ENCODE peak calls at places on chromosomes 13 and 19, in eight cellular contexts. S is right lobe of liver, H is GM23338, V is endodermal cell, J is IMR-90, O is tibial nerve, F is epithelial cell of proximal tubule, D is lung. I is an unnamed sample.

GRCh38 chr13:98598043-98598442 is 21.1 kb upstream of the STK24 start:
- DNase-seq in F (no peak), S (no peak), O (no peak), V (peak; percentile 65), J (no peak), H (peak; percentile 73), D (no peak), I (peak; percentile 44)

GRCh38 chr19:33110201-33110910 is 21.6 kb upstream of the WDR88 start:
- DNase-seq in S (no peak), D (no peak), H (no peak), J (peak; percentile 87), F (peak; percentile 43), O (no peak), V (no peak), I (peak; percentile 86)

GRCh38 chr19:45467115-45467455 is 711 bp upstream of the FOSB start:
- DNase-seq in D (no peak), O (no peak), J (no peak), S (no peak), V (no peak), F (no peak), H (peak; percentile 47), I (no peak)

GRCh38 chr13:108069521-108070210 is 145.7 kb downstream of the LIG4 start:
- DNase-seq in V (no peak), J (no peak), S (no peak), F (no peak), H (no peak), D (no peak), O (no peak), I (no peak)

GRCh38 chr19:40799558-40800338 is 757 bp downstream of the EGLN2 start:
- DNase-seq in J (no peak), H (peak; percentile 69), S (peak; percentile 70), F (no peak), O (no peak), V (no peak), D (peak; percentile 63), I (peak; percentile 42)

GRCh38 chr13:50923272-50923671 is 13.7 kb downstream of the RNASEH2B start:
- DNase-seq in S (no peak), J (no peak), H (no peak), F (no peak), D (no peak), O (no peak), V (no peak), I (no peak)

GRCh38 chr13:102729560-102730275 is 34.9 kb upstream of the METTL21C start:
- DNase-seq in V (no peak), F (no peak), J (peak; percentile 78), H (peak; percentile 17), S (no peak), O (no peak), D (no peak), I (peak; percentile 87)

GRCh38 chr19:15210323-15210774 is 9.6 kb upstream of the NOTCH3 start:
- DNase-seq in S (no peak), J (peak; percentile 59), F (no peak), V (no peak), H (no peak), O (peak; percentile 44), D (peak; percentile 49), I (no peak)

GRCh38 chr19:4088975-4089374 is 22.3 kb upstream of the ZBTB7A start:
- DNase-seq in D (no peak), V (no peak), F (no peak), S (no peak), H (no peak), O (no peak), J (no peak), I (no peak)

GRCh38 chr19:48424694-48425219 is 21.0 kb upstream of the GRWD1 start:
- DNase-seq in O (no peak), D (no peak), F (no peak), V (peak; percentile 80), H (peak; percentile 45), S (no peak), J (peak; percentile 72), I (peak; percentile 62)

GRCh38 chr19:49564616-49565045 is 15.7 kb downstream of the NOSIP start:
- DNase-seq in H (no peak), V (no peak), J (no peak), O (no peak), S (no peak), D (no peak), F (no peak), I (no peak)

GRCh38 chr19:48600679-48601382 is 5.7 kb upstream of the SPACA4 start:
- DNase-seq in V (no peak), S (no peak), J (no peak), F (no peak), O (no peak), H (no peak), D (no peak), I (no peak)

GRCh38 chr19:13163609-13164364 is 13.6 kb downstream of the IER2 start:
- DNase-seq in S (peak; percentile 71), V (peak; percentile 94), J (peak; percentile 83), D (peak; percentile 73), O (peak; percentile 62), H (peak; percentile 90), F (no peak), I (peak; percentile 68)

GRCh38 chr19:44748426-44749254 is at the start of gene BCL3:
- DNase-seq in H (peak; percentile 25), V (peak; percentile 66), J (no peak), D (peak; percentile 77), O (no peak), F (no peak), S (peak; percentile 88), I (no peak)

GRCh38 chr13:23183292-23183691 is 2.5 kb downstream of the SGCG start:
- DNase-seq in O (no peak), V (no peak), J (no peak), F (no peak), H (no peak), D (no peak), S (no peak), I (no peak)

GRCh38 chr13:100523437-100523836 is 65.2 kb downstream of the GGACT start:
- DNase-seq in S (peak; percentile 87), J (no peak), F (no peak), O (no peak), H (no peak), V (peak; percentile 28), D (no peak), I (no peak)

GRCh38 chr13:50198508-50198907 is 183.3 kb downstream of the KCNRG start:
- DNase-seq in S (no peak), J (peak; percentile 20), V (no peak), H (no peak), O (peak; percentile 19), F (no peak), D (no peak), I (peak; percentile 76)

GRCh38 chr19:49807174-49807830 is 5.8 kb downstream of the FUZ start:
- DNase-seq in V (no peak), H (no peak), F (no peak), J (no peak), S (no peak), D (no peak), O (no peak), I (no peak)

GRCh38 chr13:26946675-26947342 is 186.2 kb upstream of the GPR12 start:
- DNase-seq in H (peak; percentile 74), V (no peak), F (peak; percentile 27), S (no peak), D (no peak), O (no peak), J (peak; percentile 73), I (peak; percentile 84)

DNA sequence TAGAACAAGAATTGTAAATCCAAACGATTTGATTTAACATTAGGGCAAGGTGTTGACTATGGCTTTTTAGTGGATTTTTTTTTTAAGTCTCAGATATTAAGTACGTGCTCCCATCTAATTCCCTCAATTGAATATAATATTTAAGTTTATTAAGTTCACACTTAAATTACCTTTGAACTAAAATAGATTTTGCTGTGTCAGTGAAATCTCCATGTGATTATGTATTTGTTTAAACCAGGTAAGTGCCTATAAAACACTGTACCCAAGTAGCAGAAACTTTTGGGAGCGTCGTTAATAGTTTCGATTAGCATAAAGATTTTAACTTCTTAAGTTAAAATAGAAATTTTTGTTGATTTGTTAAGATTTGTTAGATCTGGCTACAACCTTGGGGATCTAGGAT is 1.6 kb downstream of the CLN5 start:
- DNase-seq in S (no peak), H (no peak), D (no peak), O (no peak), F (no peak), V (no peak), J (no peak), I (no peak)
- H3K4me3 ChIP-seq in S (no peak overlapping the region), H (peak overlapping the region; percentile 77), D (no peak overlapping the region), O (no peak overlapping the region), F (peak overlapping the region; percentile 95), V (peak overlapping the region; percentile 95), J (no peak overlapping the region), I (peak overlapping the region; percentile 6)

GRCh38 chr19:16384688-16385087 is 60.1 kb downstream of the KLF2 start:
- DNase-seq in S (no peak), J (no peak), H (no peak), O (no peak), D (no peak), V (no peak), F (no peak), I (no peak)

GRCh38 chr19:16381756-16382401 is 57.3 kb downstream of the KLF2 start:
- DNase-seq in F (no peak), H (no peak), S (peak; percentile 67), V (no peak), J (no peak), O (peak; percentile 89), D (no peak), I (no peak)

GRCh38 chr19:16385296-16385695 is 60.7 kb downstream of the KLF2 start:
- DNase-seq in O (no peak), D (no peak), V (no peak), H (no peak), S (no peak), J (no peak), F (no peak), I (no peak)

GRCh38 chr19:16382775-16383543 is 58.3 kb downstream of the KLF2 start:
- DNase-seq in D (peak; percentile 82), F (no peak), J (peak; percentile 85), S (peak; percentile 87), H (peak; percentile 91), V (peak; percentile 95), O (peak; percentile 92), I (peak; percentile 91)

GRCh38 chr19:16383584-16384161 is 59.0 kb downstream of the KLF2 start:
- DNase-seq in S (no peak), H (no peak), F (no peak), O (no peak), V (no peak), D (no peak), J (no peak), I (no peak)
- TF ChIP-seq CTCF in S (no peak), H (no peak), F (no peak), O (no peak), V (peak; percentile 17), D (no peak), J (no peak), I (no peak)

DNA sequence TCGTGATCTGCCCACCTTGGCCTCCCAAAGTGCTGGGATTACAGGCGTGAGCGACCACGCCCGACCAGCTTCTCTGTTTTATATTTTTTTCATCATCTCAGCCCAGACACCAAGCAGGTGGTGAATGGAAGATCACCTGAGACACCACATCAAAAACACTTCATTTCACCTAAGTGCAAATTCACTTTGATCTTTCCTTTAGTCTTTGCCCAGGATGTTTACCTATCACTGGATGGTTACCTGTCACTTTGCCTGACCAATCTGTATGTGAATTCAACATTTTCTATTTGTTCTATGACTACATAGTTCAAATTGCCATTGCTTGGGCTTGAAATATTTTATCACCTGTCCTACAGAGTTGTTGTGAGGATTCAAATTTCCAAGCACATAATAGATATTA is 65.7 kb downstream of the PAN3 start:
- DNase-seq in D (no peak), S (no peak), V (no peak), J (no peak), H (no peak), F (no peak), O (no peak), I (no peak)
- H3K4me3 ChIP-seq in D (no peak overlapping the region), S (no peak overlapping the region), V (no peak overlapping the region), J (no peak overlapping the region), H (no peak overlapping the region), F (no peak overlapping the region), O (no peak overlapping the region), I (no peak overlapping the region)

GRCh38 chr13:41061075-41061913 is at the start of gene WBP4:
- DNase-seq in S (peak; percentile 96), D (peak; percentile 96), H (peak; percentile 97), J (peak; percentile 95), V (peak; percentile 98), O (peak; percentile 94), F (peak; percentile 80), I (peak; percentile 96)
- TF ChIP-seq CTCF in S (no peak), D (no peak), H (no peak), J (peak; percentile 20), V (no peak), O (peak; percentile 58), F (peak; percentile 21), I (peak; percentile 43)

I was measured in choroid plexus epithelial cell.